ENCODE peak calls at places on chromosomes 4 and X, in nine cellular contexts. B, X, G, H, I, R, Q, W and J are unnamed samples.

GRCh38 chrX:72294497-72294896 is 11.2 kb downstream of the CITED1 start:
- DNase-seq in W (no peak), R (no peak), Q (no peak), G (no peak), X (no peak), I (no peak), B (no peak), H (no peak), J (no peak)

GRCh38 chr4:89308161-89308500 is 531 bp upstream of the GPRIN3 start:
- DNase-seq in B (no peak), I (no peak), X (no peak), H (no peak), W (no peak), R (no peak), G (peak), Q (no peak), J (no peak)

GRCh38 chr4:25814323-25814722 is 48.5 kb downstream of the SEL1L3 start:
- DNase-seq in G (no peak), R (peak), H (no peak), W (peak), X (peak), I (no peak), Q (peak), B (peak), J (no peak)

GRCh38 chr4:99074816-99075215 is 13.8 kb downstream of the ADH5 start:
- DNase-seq in B (no peak), R (no peak), X (no peak), W (no peak), Q (no peak), H (no peak), G (no peak), I (no peak), J (no peak)

GRCh38 chrX:43655151-43655676 is 885 bp upstream of the MAOA start:
- DNase-seq in H (no peak), X (peak), I (peak), Q (peak), B (peak), R (peak), W (peak), G (no peak), J (no peak)

GRCh38 chrX:38352362-38352761 is at the start of gene OTC:
- DNase-seq in H (no peak), R (no peak), G (no peak), W (no peak), Q (no peak), B (no peak), X (no peak), I (no peak), J (no peak)

GRCh38 chrX:12887141-12887540 is 19.3 kb upstream of the TLR8 start:
- DNase-seq in Q (no peak), W (no peak), X (no peak), H (no peak), B (no peak), I (no peak), G (no peak), R (no peak), J (no peak)

GRCh38 chr4:32417113-32417704 is 1697.0 kb downstream of the PCDH7 start:
- DNase-seq in W (no peak), H (no peak), R (no peak), Q (no peak), I (no peak), X (no peak), G (no peak), B (no peak), J (no peak)

GRCh38 chr4:53010320-53010719 is 148.2 kb downstream of the RASL11B start:
- DNase-seq in G (no peak), H (peak), B (peak), Q (peak), I (no peak), X (peak), R (peak), W (no peak), J (peak)

GRCh38 chrX:41970419-41970818 is 47.1 kb upstream of the CASK start:
- DNase-seq in H (no peak), W (no peak), R (no peak), B (no peak), I (no peak), X (no peak), G (no peak), Q (no peak), J (no peak)

GRCh38 chrX:150202641-150203248 is 160.4 kb upstream of the MAMLD1 start:
- DNase-seq in B (no peak), X (peak), R (peak), H (peak), G (no peak), Q (no peak), I (no peak), W (no peak), J (no peak)

GRCh38 chr4:125538670-125539069 is 223.9 kb downstream of the FAT4 start:
- DNase-seq in I (no peak), B (no peak), W (no peak), R (peak), X (no peak), Q (no peak), G (no peak), H (no peak), J (no peak)

GRCh38 chr4:152679414-152680281 is at the start of gene TMEM154:
- DNase-seq in I (peak), X (peak), H (peak), Q (peak), R (peak), W (peak), B (peak), G (peak), J (peak)

GRCh38 chr4:177251237-177251636 is 58.4 kb upstream of the NEIL3 start:
- DNase-seq in I (no peak), B (no peak), Q (no peak), G (no peak), W (no peak), H (no peak), X (no peak), R (no peak), J (no peak)

GRCh38 chr4:65954416-65954815 is 284.1 kb upstream of the EPHA5 start:
- DNase-seq in I (no peak), W (no peak), R (peak), B (no peak), H (no peak), X (no peak), G (no peak), Q (no peak), J (no peak)

GRCh38 chr4:83454626-83455025 is 997 bp downstream of the HELQ start:
- DNase-seq in G (peak), W (no peak), Q (no peak), I (no peak), H (no peak), X (peak), R (peak), B (no peak), J (no peak)

GRCh38 chr4:77156912-77157858 is at the start of gene CCNG2:
- DNase-seq in I (peak), Q (peak), W (peak), H (peak), R (peak), X (peak), G (peak), B (peak), J (peak)

GRCh38 chr4:184287697-184288255 is 70.1 kb upstream of the ENPP6 start:
- DNase-seq in G (no peak), I (no peak), B (peak), R (peak), X (peak), W (no peak), H (no peak), Q (no peak), J (peak)

GRCh38 chrX:5957506-5957905 is 271.2 kb downstream of the NLGN4X start:
- DNase-seq in X (peak), W (no peak), R (peak), H (peak), G (no peak), Q (no peak), I (no peak), B (no peak), J (peak)

GRCh38 chr4:113957961-113958360 is 21.5 kb downstream of the ARSJ start:
- DNase-seq in B (no peak), W (no peak), X (no peak), H (no peak), R (no peak), G (no peak), I (no peak), Q (no peak), J (no peak)

GRCh38 chrX:119604778-119605177 is 1.4 kb downstream of the NKRF start:
- DNase-seq in I (no peak), X (no peak), H (no peak), W (no peak), Q (no peak), B (no peak), G (peak), R (no peak), J (no peak)

GRCh38 chr4:186657766-186658165 is 65.9 kb downstream of the FAT1 start:
- DNase-seq in X (peak), H (no peak), R (peak), G (no peak), W (no peak), I (no peak), B (no peak), Q (no peak), J (peak)

GRCh38 chr4:129515356-129515755 is 419.4 kb downstream of the C4orf33 start:
- DNase-seq in R (no peak), Q (no peak), W (no peak), G (no peak), I (no peak), H (no peak), X (no peak), B (no peak), J (no peak)

GRCh38 chrX:148310402-148311200 is 189.8 kb upstream of the AFF2 start:
- DNase-seq in R (no peak), Q (no peak), I (no peak), B (no peak), H (no peak), X (no peak), G (peak), W (no peak), J (no peak)

GRCh38 chr4:108774809-108775530 is 12.1 kb upstream of the ETNPPL start:
- DNase-seq in Q (peak), G (no peak), R (no peak), H (no peak), W (peak), X (no peak), B (no peak), I (peak), J (no peak)

GRCh38 chr4:30802622-30803323 is 82.6 kb downstream of the PCDH7 start:
- DNase-seq in I (no peak), R (peak), X (peak), G (no peak), B (no peak), W (no peak), H (peak), Q (no peak), J (peak)

GRCh38 chr4:186068581-186069402 is at the start of gene TLR3:
- DNase-seq in I (no peak), Q (no peak), W (no peak), X (peak), H (peak), G (no peak), B (no peak), R (peak), J (peak)

GRCh38 chrX:68462653-68463052 is 29.4 kb upstream of the OPHN1 start:
- DNase-seq in I (no peak), W (peak), H (peak), Q (no peak), R (peak), G (no peak), X (peak), B (peak), J (peak)

GRCh38 chr4:68366600-68366999 is 16.7 kb upstream of the YTHDC1 start:
- DNase-seq in G (no peak), I (no peak), R (peak), W (no peak), X (no peak), Q (no peak), H (no peak), B (no peak), J (no peak)

GRCh38 chr4:53004497-53005148 is 142.5 kb downstream of the RASL11B start:
- DNase-seq in I (no peak), H (no peak), Q (no peak), G (no peak), X (no peak), B (no peak), W (no peak), R (no peak), J (no peak)

GRCh38 chr4:168817418-168817817 is 192.6 kb downstream of the CBR4 start:
- DNase-seq in H (no peak), Q (no peak), X (no peak), R (peak), W (no peak), I (no peak), B (no peak), G (no peak), J (no peak)
- H3K4me3 ChIP-seq in H (no peak), Q (peak), X (no peak), R (no peak), W (no peak), I (no peak), B (no peak), G (no peak), J (no peak)

DNA sequence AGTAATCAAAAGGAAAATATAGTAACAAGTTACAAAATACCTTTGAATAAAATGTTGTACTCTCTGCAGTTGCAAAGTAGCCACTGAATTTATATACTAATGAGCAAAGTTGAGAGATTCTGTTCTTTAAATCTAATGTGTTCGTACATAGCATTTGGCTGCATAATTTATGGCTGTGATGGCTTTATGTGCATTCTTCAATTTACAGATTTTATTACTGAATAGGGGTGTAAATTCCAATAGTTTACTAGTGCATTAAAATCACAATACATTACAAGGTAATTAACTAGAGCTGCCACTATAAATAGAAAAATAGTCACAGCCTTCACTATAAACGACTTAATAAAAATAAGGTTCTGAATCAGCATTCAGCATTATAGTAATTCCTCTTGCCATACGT is 620.0 kb downstream of the ADGRL3 start:
- DNase-seq in G (no peak), H (no peak), X (no peak), I (no peak), Q (no peak), B (no peak), W (no peak), R (no peak), J (no peak)
- H3K4me3 ChIP-seq in G (no peak), H (no peak), X (no peak), I (no peak), Q (no peak), B (no peak), W (no peak), R (no peak), J (no peak)

GRCh38 chrX:70456256-70456655 is 11.6 kb downstream of the DLG3 start:
- DNase-seq in G (peak), X (no peak), B (no peak), Q (no peak), W (no peak), R (no peak), H (no peak), I (no peak), J (no peak)
- H3K4me3 ChIP-seq in G (peak), X (no peak), B (peak), Q (peak), W (no peak), R (peak), H (no peak), I (peak), J (peak)

DNA sequence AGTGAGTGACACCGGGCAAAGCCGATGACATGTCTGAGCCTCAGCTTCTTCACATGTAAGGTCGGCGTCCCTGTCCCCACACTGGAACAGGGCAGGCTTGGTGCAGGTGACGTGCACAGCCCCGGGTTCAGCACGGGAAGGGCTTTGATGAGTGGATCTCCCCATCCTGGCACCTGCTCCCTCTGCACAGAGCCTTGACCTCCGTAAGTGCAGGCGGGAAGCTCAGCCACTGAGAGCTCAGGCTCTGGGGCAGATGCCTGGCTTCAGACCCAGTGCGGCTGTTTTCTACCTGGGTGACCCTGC is 91.4 kb downstream of the PSAPL1 start:
- DNase-seq in H (no peak), R (no peak), I (peak), W (no peak), Q (no peak), G (no peak), X (no peak), B (no peak), J (no peak)
- H3K4me3 ChIP-seq in H (no peak), R (no peak), I (no peak), W (no peak), Q (no peak), G (no peak), X (no peak), B (no peak), J (no peak)

GRCh38 chr4:85477538-85477937 is 2.6 kb downstream of the ARHGAP24 start:
- DNase-seq in Q (no peak), I (no peak), G (no peak), R (no peak), H (peak), B (no peak), X (peak), W (no peak), J (no peak)
- H3K4me3 ChIP-seq in Q (peak), I (no peak), G (no peak), R (no peak), H (peak), B (peak), X (peak), W (no peak), J (peak)

GRCh38 chrX:125151146-125151545 is 168.5 kb upstream of the TEX13C start:
- DNase-seq in R (no peak), W (no peak), X (no peak), H (no peak), G (no peak), I (no peak), Q (no peak), B (no peak), J (no peak)
- H3K4me3 ChIP-seq in R (no peak), W (no peak), X (no peak), H (no peak), G (no peak), I (no peak), Q (no peak), B (no peak), J (no peak)

DNA sequence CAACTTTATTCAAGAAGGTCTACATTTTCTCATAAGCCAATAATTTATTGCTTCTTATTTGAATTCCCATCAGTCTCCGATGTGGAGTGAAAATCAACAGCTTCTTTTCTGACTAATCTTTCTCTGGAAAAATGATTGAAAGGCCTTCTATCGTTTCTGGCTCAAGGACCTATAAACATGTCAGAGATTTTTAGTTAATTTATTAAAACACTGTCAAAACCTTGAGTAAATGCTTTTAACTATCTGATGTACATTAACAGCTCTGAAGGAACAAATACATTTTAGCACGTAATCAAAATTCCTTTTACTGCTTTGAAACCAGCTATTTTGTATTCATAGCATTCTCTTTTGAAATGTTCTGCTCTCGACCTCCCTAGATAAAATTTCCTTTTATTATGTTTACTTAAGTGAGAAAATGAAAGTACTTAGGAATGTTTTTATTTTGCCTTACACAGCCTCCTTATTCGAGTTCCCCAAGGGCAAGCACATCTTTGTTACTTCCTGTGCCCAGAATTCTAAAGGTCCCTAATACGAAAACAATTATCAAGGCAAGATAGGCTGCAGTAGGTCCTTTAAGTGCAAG is 3.2 kb upstream of the ZFX start:
- DNase-seq in R (no peak), Q (no peak), H (no peak), B (no peak), W (no peak), I (no peak), G (no peak), X (no peak), J (no peak)
- H3K4me3 ChIP-seq in R (no peak), Q (peak), H (no peak), B (peak), W (no peak), I (no peak), G (no peak), X (no peak), J (no peak)